ENCODE peak calls at places on chromosomes 5 and 9, in nine cellular contexts. H, N, Z, R, J, Y, D, C and G are unnamed samples.
A peak's percentile ranks its signal among the peaks of the same experiment; 100 is the strongest.

GRCh38 chr5:141094481-141095262 is at the start of gene PCDHB2:
- DNase-seq in H (peak; percentile 98), J (peak; percentile 37), R (peak; percentile 35), D (peak; percentile 79), Y (no peak), Z (no peak), N (peak; percentile 42), C (no peak), G (no peak)

GRCh38 chr9:123318192-123318591 is 37.8 kb upstream of the CRB2 start:
- DNase-seq in N (no peak), J (no peak), H (no peak), D (no peak), Y (no peak), R (no peak), Z (peak; percentile 79), C (no peak), G (no peak)

GRCh38 chr9:121353246-121353975 is 16.6 kb downstream of the STOM start:
- DNase-seq in R (no peak), J (no peak), H (no peak), D (no peak), Y (no peak), N (no peak), C (no peak), Z (peak; percentile 88), G (peak; percentile 80)

GRCh38 chr9:132516301-132516700 is 66.1 kb upstream of the BARHL1 start:
- DNase-seq in Z (no peak), D (no peak), H (no peak), J (no peak), R (no peak), N (no peak), Y (no peak), C (no peak), G (no peak)

GRCh38 chr5:98772415-98773213 is 849 bp upstream of the RGMB start:
- DNase-seq in D (peak; percentile 62), R (peak; percentile 78), N (peak; percentile 70), Z (no peak), H (peak; percentile 93), Y (no peak), J (no peak), C (peak; percentile 80), G (no peak)

GRCh38 chr9:18689881-18690280 is 215.9 kb downstream of the ADAMTSL1 start:
- DNase-seq in R (no peak), J (no peak), H (no peak), D (no peak), C (no peak), N (no peak), Y (no peak), Z (no peak), G (no peak)

GRCh38 chr5:90144625-90145327 is 264.8 kb downstream of the CETN3 start:
- DNase-seq in Z (no peak), H (no peak), Y (no peak), D (no peak), R (no peak), N (no peak), J (no peak), C (no peak), G (no peak)

GRCh38 chr5:159819671-159820411 is 96.4 kb upstream of the ADRA1B start:
- DNase-seq in Z (no peak), D (no peak), N (no peak), C (no peak), H (no peak), J (no peak), R (no peak), Y (peak; percentile 86), G (peak; percentile 14)

GRCh38 chr5:133754575-133755169 is 142.3 kb upstream of the FSTL4 start:
- DNase-seq in J (peak; percentile 48), D (peak; percentile 28), H (peak; percentile 73), Z (peak; percentile 11), Y (peak; percentile 13), N (no peak), R (peak; percentile 44), C (peak; percentile 26), G (no peak)

GRCh38 chr5:181566-181965 is 9.7 kb upstream of the LRRC14B start:
- DNase-seq in R (no peak), Y (no peak), Z (no peak), N (no peak), J (no peak), H (no peak), D (no peak), C (no peak), G (no peak)

GRCh38 chr5:171310816-171311697 is 2.0 kb downstream of the TLX3 start:
- DNase-seq in R (no peak), H (peak; percentile 79), N (no peak), Y (no peak), D (no peak), Z (no peak), C (no peak), J (no peak), G (no peak)

GRCh38 chr9:71680189-71680983 is 87.9 kb downstream of the CEMIP2 start:
- DNase-seq in C (no peak), N (no peak), D (peak; percentile 90), Y (no peak), Z (no peak), J (no peak), R (peak; percentile 21), H (no peak), G (no peak)

GRCh38 chr9:112104401-112104800 is 70.7 kb downstream of the SUSD1 start:
- DNase-seq in N (no peak), Y (no peak), H (no peak), R (no peak), C (no peak), Z (no peak), D (no peak), J (no peak), G (no peak)

GRCh38 chr9:93087971-93088655 is 7.9 kb upstream of the CARD19 start:
- DNase-seq in J (no peak), C (no peak), D (no peak), R (no peak), Z (no peak), H (no peak), Y (no peak), N (peak; percentile 5), G (no peak)

DNA sequence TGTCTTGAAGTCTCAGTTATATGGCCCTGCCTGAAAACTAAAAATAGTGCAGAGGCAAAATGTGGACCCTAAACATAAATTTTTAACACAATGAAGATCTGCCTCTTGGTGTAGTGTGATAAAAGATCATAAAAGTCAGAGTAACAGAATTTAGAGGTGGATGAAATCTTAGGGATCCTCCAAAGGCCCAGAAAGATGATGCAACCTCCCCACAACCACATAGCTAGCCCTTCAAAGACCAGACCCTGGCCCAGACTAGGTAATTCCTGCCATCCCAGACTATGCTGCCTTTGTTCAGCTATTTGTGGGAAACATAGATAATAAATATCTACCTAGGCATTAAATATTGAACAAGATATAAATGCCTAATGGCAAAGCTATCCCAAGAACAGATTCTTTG is 15.3 kb downstream of the KLF9 start:
- DNase-seq in Y (no peak), J (no peak), R (no peak), Z (no peak), C (no peak), D (no peak), N (no peak), H (no peak), G (no peak)
- TF ChIP-seq REST in Y (no peak), J (no peak), R (no peak), Z (no peak), C (no peak), D (no peak), N (no peak), H (no peak), G (no peak)

GRCh38 chr5:40404613-40405012 is 275.1 kb upstream of the PTGER4 start:
- DNase-seq in Z (no peak), Y (no peak), C (no peak), R (no peak), N (no peak), D (no peak), H (no peak), J (no peak), G (no peak)
- H3K27ac ChIP-seq in Z (no peak overlapping the region), Y (no peak overlapping the region), C (no peak overlapping the region), R (peak overlapping the region; percentile 17), N (no peak overlapping the region), D (no peak overlapping the region), H (no peak overlapping the region), J (no peak overlapping the region), G (peak overlapping the region; percentile 85)

GRCh38 chr5:181207214-181207959 is 2.4 kb upstream of the TRIM7 start:
- DNase-seq in N (peak; percentile 63), J (peak; percentile 94), R (peak; percentile 60), Z (no peak), C (peak; percentile 86), Y (peak; percentile 98), H (peak; percentile 88), D (peak; percentile 82), G (peak; percentile 64)

GRCh38 chr5:181203842-181204560 is 995 bp downstream of the TRIM7 start:
- DNase-seq in N (peak; percentile 73), R (peak; percentile 60), C (no peak), D (no peak), Z (no peak), H (peak; percentile 64), J (peak; percentile 73), Y (no peak), G (no peak)

GRCh38 chr5:181205402-181205734 is 372 bp upstream of the TRIM7 start:
- DNase-seq in Z (no peak), R (no peak), D (no peak), N (no peak), H (no peak), C (no peak), Y (no peak), J (no peak), G (no peak)

GRCh38 chr5:181204561-181205401 is at the start of gene TRIM7:
- DNase-seq in H (peak; percentile 60), J (peak; percentile 67), N (peak; percentile 72), C (no peak), Z (no peak), Y (no peak), R (peak; percentile 65), D (no peak), G (no peak)

GRCh38 chr5:181205735-181206401 is 872 bp upstream of the TRIM7 start:
- DNase-seq in J (no peak), Y (no peak), C (no peak), H (no peak), D (no peak), R (no peak), Z (no peak), N (no peak), G (no peak)
- TF ChIP-seq REST in J (no peak), Y (no peak), C (no peak), H (no peak), D (no peak), R (no peak), Z (no peak), N (no peak), G (no peak)

GRCh38 chr5:135234242-135235000 is 164.6 kb downstream of the MACROH2A1 start:
- DNase-seq in D (peak; percentile 44), R (no peak), Z (no peak), C (no peak), Y (no peak), J (no peak), N (peak; percentile 58), H (no peak), G (no peak)

GRCh38 chr5:135236951-135237791 is 161.9 kb downstream of the MACROH2A1 start:
- DNase-seq in N (no peak), R (no peak), J (no peak), D (no peak), H (no peak), Y (no peak), C (no peak), Z (no peak), G (no peak)

GRCh38 chr5:135236187-135236835 is 162.7 kb downstream of the MACROH2A1 start:
- DNase-seq in H (no peak), Y (no peak), J (no peak), D (no peak), R (no peak), N (no peak), Z (no peak), C (no peak), G (no peak)

GRCh38 chr5:135235002-135235401 is 164.0 kb downstream of the MACROH2A1 start:
- DNase-seq in J (no peak), C (no peak), H (no peak), R (no peak), Y (no peak), Z (no peak), D (no peak), N (no peak), G (no peak)

GRCh38 chr5:135235551-135236100 is 163.4 kb downstream of the MACROH2A1 start:
- DNase-seq in C (no peak), N (no peak), J (no peak), R (no peak), Y (no peak), D (no peak), Z (no peak), H (no peak), G (no peak)
- H3K27ac ChIP-seq in C (no peak overlapping the region), N (no peak overlapping the region), J (no peak overlapping the region), R (no peak overlapping the region), Y (no peak overlapping the region), D (no peak overlapping the region), Z (no peak overlapping the region), H (no peak overlapping the region), G (no peak overlapping the region)